ENCODE peak calls at places on chromosomes 11 and 22, in seven cellular contexts. One of them, this sample, is unnamed. For H3K4me1, the result is how much of the 10 kb centered on the place peaks cover.

GRCh38 chr11:1938343-1939005 is 8.7 kb upstream of the MRPL23 start:
- DNase-seq in IMR-90: no peak
- DNase-seq in sigmoid colon: peak
- DNase-seq in SJCRH30: no peak
- DNase-seq in ovary: no peak
- DNase-seq in cardiac muscle cell: no peak
- DNase-seq in body of pancreas: no peak
- DNase-seq in this sample: no peak

GRCh38 chr11:75955443-75955842 is 140.4 kb downstream of the UVRAG start:
- DNase-seq in IMR-90: no peak
- DNase-seq in sigmoid colon: no peak
- DNase-seq in SJCRH30: no peak
- DNase-seq in ovary: no peak
- DNase-seq in cardiac muscle cell: peak
- DNase-seq in body of pancreas: peak
- DNase-seq in this sample: no peak

GRCh38 chr11:24747275-24748251 is 250.7 kb downstream of the LUZP2 start:
- DNase-seq in IMR-90: no peak
- DNase-seq in sigmoid colon: no peak
- DNase-seq in SJCRH30: peak
- DNase-seq in ovary: no peak
- DNase-seq in cardiac muscle cell: no peak
- DNase-seq in body of pancreas: no peak
- DNase-seq in this sample: peak

GRCh38 chr11:86034710-86035109 is 34.2 kb downstream of the PICALM start:
- DNase-seq in IMR-90: no peak
- DNase-seq in sigmoid colon: no peak
- DNase-seq in SJCRH30: no peak
- DNase-seq in ovary: no peak
- DNase-seq in cardiac muscle cell: no peak
- DNase-seq in body of pancreas: no peak
- DNase-seq in this sample: no peak

GRCh38 chr22:49423125-49423650 is 404.5 kb downstream of the BRD1 start:
- DNase-seq in IMR-90: no peak
- DNase-seq in sigmoid colon: no peak
- DNase-seq in SJCRH30: no peak
- DNase-seq in ovary: no peak
- DNase-seq in cardiac muscle cell: no peak
- DNase-seq in body of pancreas: no peak
- DNase-seq in this sample: peak

GRCh38 chr11:115709297-115709696 is 205.1 kb upstream of the CADM1 start:
- DNase-seq in IMR-90: no peak
- DNase-seq in sigmoid colon: peak
- DNase-seq in SJCRH30: no peak
- DNase-seq in ovary: no peak
- DNase-seq in cardiac muscle cell: no peak
- DNase-seq in body of pancreas: no peak
- DNase-seq in this sample: no peak

GRCh38 chr11:29395555-29396072 is 621.2 kb downstream of the KCNA4 start:
- DNase-seq in IMR-90: no peak
- DNase-seq in sigmoid colon: no peak
- DNase-seq in SJCRH30: no peak
- DNase-seq in ovary: no peak
- DNase-seq in cardiac muscle cell: no peak
- DNase-seq in body of pancreas: no peak
- DNase-seq in this sample: peak

GRCh38 chr11:60852639-60853468 is 2.9 kb downstream of the PTGDR2 start:
- DNase-seq in IMR-90: no peak
- DNase-seq in sigmoid colon: no peak
- DNase-seq in SJCRH30: no peak
- DNase-seq in ovary: no peak
- DNase-seq in cardiac muscle cell: no peak
- DNase-seq in body of pancreas: peak
- DNase-seq in this sample: no peak

GRCh38 chr22:24486501-24486921 is 8.6 kb upstream of the UPB1 start:
- DNase-seq in IMR-90: peak
- DNase-seq in sigmoid colon: no peak
- DNase-seq in SJCRH30: no peak
- DNase-seq in ovary: no peak
- DNase-seq in cardiac muscle cell: peak
- DNase-seq in body of pancreas: no peak
- DNase-seq in this sample: no peak

GRCh38 chr11:61447601-61448551 is 18.0 kb downstream of the SDHAF2 start:
- DNase-seq in IMR-90: peak
- DNase-seq in sigmoid colon: peak
- DNase-seq in SJCRH30: no peak
- DNase-seq in ovary: no peak
- DNase-seq in cardiac muscle cell: no peak
- DNase-seq in body of pancreas: no peak
- DNase-seq in this sample: no peak

GRCh38 chr22:17974703-17975372 is 49.5 kb downstream of the MICAL3 start:
- DNase-seq in IMR-90: no peak
- DNase-seq in sigmoid colon: no peak
- DNase-seq in SJCRH30: no peak
- DNase-seq in ovary: no peak
- DNase-seq in cardiac muscle cell: no peak
- DNase-seq in body of pancreas: no peak
- DNase-seq in this sample: no peak

GRCh38 chr11:43937434-43938411 is 4.7 kb upstream of the C11orf96 start:
- DNase-seq in IMR-90: peak
- DNase-seq in sigmoid colon: no peak
- DNase-seq in SJCRH30: no peak
- DNase-seq in ovary: no peak
- DNase-seq in cardiac muscle cell: peak
- DNase-seq in body of pancreas: no peak
- DNase-seq in this sample: no peak

GRCh38 chr11:27363576-27364115 is 631 bp upstream of the CCDC34 start:
- DNase-seq in IMR-90: no peak
- DNase-seq in sigmoid colon: no peak
- DNase-seq in SJCRH30: no peak
- DNase-seq in ovary: no peak
- DNase-seq in cardiac muscle cell: no peak
- DNase-seq in body of pancreas: no peak
- DNase-seq in this sample: no peak

GRCh38 chr22:20957691-20958440 is 9.2 kb upstream of the AIFM3 start:
- DNase-seq in IMR-90: no peak
- DNase-seq in sigmoid colon: no peak
- DNase-seq in SJCRH30: no peak
- DNase-seq in ovary: no peak
- DNase-seq in cardiac muscle cell: peak
- DNase-seq in body of pancreas: peak
- DNase-seq in this sample: no peak

DNA sequence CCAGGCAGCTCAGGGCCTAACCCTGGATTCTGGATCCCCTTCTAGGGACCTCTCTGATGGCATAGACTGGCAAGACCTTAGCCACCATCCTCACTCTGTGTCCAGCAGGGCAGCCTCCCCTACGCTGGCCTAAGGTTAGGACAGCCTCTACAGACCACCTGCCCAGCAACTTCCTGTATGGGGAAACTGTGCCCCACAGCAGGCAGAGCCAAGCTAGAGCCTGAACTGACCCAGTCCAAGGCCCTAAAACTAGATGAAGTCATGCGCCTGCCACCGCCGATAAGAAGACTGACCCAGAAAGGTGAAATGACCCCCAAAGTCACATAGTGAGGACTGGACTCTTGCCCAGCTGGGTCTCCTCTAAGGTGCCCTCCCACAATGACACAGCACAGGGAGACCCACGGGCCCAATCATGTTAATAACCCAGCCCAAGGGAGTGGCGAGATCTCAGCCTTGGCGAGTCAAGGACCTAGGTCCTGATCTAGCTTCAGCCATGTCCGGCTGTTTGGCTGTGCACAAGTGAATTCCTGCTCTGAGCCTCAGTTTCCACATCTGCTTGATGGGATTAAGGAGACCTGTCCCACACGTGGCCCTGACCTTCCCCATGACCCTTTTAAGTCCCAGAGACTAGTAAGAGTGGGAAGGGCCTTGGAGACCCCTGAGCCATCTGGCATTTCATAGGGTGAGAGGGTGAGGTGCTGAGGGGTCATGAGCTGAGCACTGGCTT is 17.6 kb downstream of the STARD10 start:
- DNase-seq in IMR-90: no peak
- DNase-seq in sigmoid colon: no peak
- DNase-seq in SJCRH30: no peak
- DNase-seq in ovary: no peak
- DNase-seq in cardiac muscle cell: no peak
- DNase-seq in body of pancreas: peak
- DNase-seq in this sample: no peak
- H3K4me1 ChIP-seq in IMR-90: under half
- H3K4me1 ChIP-seq in sigmoid colon: half or more
- H3K4me1 ChIP-seq in SJCRH30: under half
- H3K4me1 ChIP-seq in ovary: under half
- H3K4me1 ChIP-seq in cardiac muscle cell: under half
- H3K4me1 ChIP-seq in body of pancreas: half or more
- H3K4me1 ChIP-seq in this sample: under half

DNA sequence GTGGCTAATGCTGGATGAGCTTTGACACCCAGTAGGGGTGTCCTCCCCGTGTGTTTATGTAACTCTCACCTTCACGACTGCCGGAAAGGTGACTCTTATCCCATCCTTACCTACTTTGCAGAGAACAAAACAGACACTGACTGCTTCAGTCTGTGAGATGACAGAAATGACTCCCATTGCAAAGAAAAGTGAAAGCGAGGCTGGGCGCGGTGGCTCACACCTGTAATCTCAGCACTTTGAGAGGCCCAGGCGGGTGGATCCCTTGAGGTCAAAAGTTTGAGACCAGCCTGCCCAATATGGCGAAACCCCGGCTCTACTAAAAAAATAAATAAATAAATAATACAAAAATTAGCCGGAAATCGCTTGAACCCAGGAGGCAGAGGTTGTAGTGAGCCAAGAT is 106.4 kb upstream of the ANO1 start:
- DNase-seq in IMR-90: no peak
- DNase-seq in sigmoid colon: no peak
- DNase-seq in SJCRH30: no peak
- DNase-seq in ovary: no peak
- DNase-seq in cardiac muscle cell: no peak
- DNase-seq in body of pancreas: no peak
- DNase-seq in this sample: no peak
- H3K4me1 ChIP-seq in IMR-90: under half
- H3K4me1 ChIP-seq in sigmoid colon: under half
- H3K4me1 ChIP-seq in SJCRH30: under half
- H3K4me1 ChIP-seq in ovary: under half
- H3K4me1 ChIP-seq in cardiac muscle cell: under half
- H3K4me1 ChIP-seq in body of pancreas: under half
- H3K4me1 ChIP-seq in this sample: under half

GRCh38 chr11:64776875-64777274 is 1.5 kb downstream of the SF1 start:
- DNase-seq in IMR-90: no peak
- DNase-seq in sigmoid colon: peak
- DNase-seq in SJCRH30: no peak
- DNase-seq in ovary: no peak
- DNase-seq in cardiac muscle cell: no peak
- DNase-seq in body of pancreas: peak
- DNase-seq in this sample: no peak

GRCh38 chr11:64776425-64776824 is 1.9 kb downstream of the SF1 start:
- DNase-seq in IMR-90: no peak
- DNase-seq in sigmoid colon: no peak
- DNase-seq in SJCRH30: no peak
- DNase-seq in ovary: no peak
- DNase-seq in cardiac muscle cell: no peak
- DNase-seq in body of pancreas: no peak
- DNase-seq in this sample: no peak

GRCh38 chr11:64772318-64773018 is 5.9 kb downstream of the SF1 start:
- DNase-seq in IMR-90: no peak
- DNase-seq in sigmoid colon: no peak
- DNase-seq in SJCRH30: no peak
- DNase-seq in ovary: no peak
- DNase-seq in cardiac muscle cell: no peak
- DNase-seq in body of pancreas: no peak
- DNase-seq in this sample: peak

GRCh38 chr11:64771861-64772260 is 6.5 kb downstream of the SF1 start:
- DNase-seq in IMR-90: no peak
- DNase-seq in sigmoid colon: no peak
- DNase-seq in SJCRH30: no peak
- DNase-seq in ovary: no peak
- DNase-seq in cardiac muscle cell: no peak
- DNase-seq in body of pancreas: no peak
- DNase-seq in this sample: no peak

GRCh38 chr11:64774144-64774543 is 4.2 kb downstream of the SF1 start:
- DNase-seq in IMR-90: no peak
- DNase-seq in sigmoid colon: no peak
- DNase-seq in SJCRH30: no peak
- DNase-seq in ovary: no peak
- DNase-seq in cardiac muscle cell: no peak
- DNase-seq in body of pancreas: no peak
- DNase-seq in this sample: no peak
- H3K4me1 ChIP-seq in IMR-90: under half
- H3K4me1 ChIP-seq in sigmoid colon: under half
- H3K4me1 ChIP-seq in SJCRH30: under half
- H3K4me1 ChIP-seq in ovary: under half
- H3K4me1 ChIP-seq in cardiac muscle cell: under half
- H3K4me1 ChIP-seq in body of pancreas: under half
- H3K4me1 ChIP-seq in this sample: under half

GRCh38 chr11:128711136-128711535 is 17.3 kb downstream of the FLI1 start:
- DNase-seq in IMR-90: peak
- DNase-seq in sigmoid colon: no peak
- DNase-seq in SJCRH30: no peak
- DNase-seq in ovary: no peak
- DNase-seq in cardiac muscle cell: peak
- DNase-seq in body of pancreas: no peak
- DNase-seq in this sample: no peak

GRCh38 chr11:128705124-128705920 is 11.4 kb downstream of the FLI1 start:
- DNase-seq in IMR-90: no peak
- DNase-seq in sigmoid colon: no peak
- DNase-seq in SJCRH30: no peak
- DNase-seq in ovary: no peak
- DNase-seq in cardiac muscle cell: no peak
- DNase-seq in body of pancreas: no peak
- DNase-seq in this sample: no peak

GRCh38 chr11:128707671-128708070 is 13.8 kb downstream of the FLI1 start:
- DNase-seq in IMR-90: peak
- DNase-seq in sigmoid colon: no peak
- DNase-seq in SJCRH30: no peak
- DNase-seq in ovary: no peak
- DNase-seq in cardiac muscle cell: peak
- DNase-seq in body of pancreas: no peak
- DNase-seq in this sample: no peak

GRCh38 chr11:128708660-128709059 is 14.8 kb downstream of the FLI1 start:
- DNase-seq in IMR-90: no peak
- DNase-seq in sigmoid colon: no peak
- DNase-seq in SJCRH30: no peak
- DNase-seq in ovary: no peak
- DNase-seq in cardiac muscle cell: no peak
- DNase-seq in body of pancreas: no peak
- DNase-seq in this sample: no peak

DNA sequence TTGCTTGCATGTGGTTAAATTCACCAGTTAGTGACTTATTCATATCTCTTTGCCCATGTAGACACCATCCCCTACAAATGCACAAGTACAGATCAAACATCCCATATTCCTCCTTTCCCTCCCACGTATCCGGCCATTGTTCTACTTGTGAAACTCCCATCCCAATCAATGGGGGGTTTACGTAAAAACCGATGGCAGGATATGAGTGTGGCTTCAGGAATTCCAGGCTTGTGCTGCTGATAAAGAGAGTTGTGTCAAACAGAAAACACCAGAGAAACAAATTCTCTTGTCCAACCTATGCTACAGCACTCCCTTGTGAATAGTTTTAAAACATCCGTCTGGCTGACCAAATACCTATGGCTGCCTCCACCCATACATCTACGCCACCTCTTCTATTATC is 15.5 kb downstream of the FLI1 start:
- DNase-seq in IMR-90: peak
- DNase-seq in sigmoid colon: no peak
- DNase-seq in SJCRH30: no peak
- DNase-seq in ovary: no peak
- DNase-seq in cardiac muscle cell: peak
- DNase-seq in body of pancreas: no peak
- DNase-seq in this sample: no peak
- H3K4me1 ChIP-seq in IMR-90: under half
- H3K4me1 ChIP-seq in sigmoid colon: under half
- H3K4me1 ChIP-seq in SJCRH30: under half
- H3K4me1 ChIP-seq in ovary: under half
- H3K4me1 ChIP-seq in cardiac muscle cell: under half
- H3K4me1 ChIP-seq in body of pancreas: under half
- H3K4me1 ChIP-seq in this sample: under half

This sample was measured in MM.1S.